ENCODE peak calls at places on chromosomes 6 and 20, in five cellular contexts. J is IMR-90, X is HepG2, Q is A549, A is SK-N-SH. I is an unnamed sample.

GRCh38 chr6:129364767-129365166 is 345.2 kb downstream of the ARHGAP18 start:
- DNase-seq in J (no peak), X (no peak), Q (no peak), A (no peak), I (no peak)

GRCh38 chr6:73134588-73134987 is 90.7 kb downstream of the KHDC1L start:
- DNase-seq in J (peak; percentile 34), X (peak; percentile 16), Q (peak; percentile 56), A (peak; percentile 14), I (peak; percentile 67)

GRCh38 chr6:26327450-26328264 is 37.3 kb upstream of the BTN3A2 start:
- DNase-seq in J (peak; percentile 81), X (peak; percentile 88), Q (peak; percentile 87), A (peak; percentile 21), I (peak; percentile 43)

GRCh38 chr20:50953196-50953595 is 5.1 kb downstream of the DPM1 start:
- DNase-seq in J (no peak), X (no peak), Q (no peak), A (no peak), I (no peak)

GRCh38 chr6:107246972-107247615 is 131.8 kb upstream of the BEND3 start:
- DNase-seq in J (no peak), X (no peak), Q (no peak), A (no peak), I (no peak)

GRCh38 chr20:43786885-43787284 is 60.1 kb upstream of the GTSF1L start:
- DNase-seq in J (no peak), X (no peak), Q (no peak), A (no peak), I (no peak)

GRCh38 chr20:50729925-50730764 is 1.2 kb upstream of the PARD6B start:
- DNase-seq in J (no peak), X (peak; percentile 55), Q (peak; percentile 51), A (peak; percentile 28), I (peak; percentile 47)

GRCh38 chr6:5511924-5512323 is 250.6 kb downstream of the FARS2 start:
- DNase-seq in J (peak; percentile 88), X (no peak), Q (no peak), A (no peak), I (peak; percentile 23)

GRCh38 chr20:58340853-58341252 is 31.3 kb downstream of the RAB22A start:
- DNase-seq in J (peak; percentile 28), X (no peak), Q (peak; percentile 13), A (no peak), I (no peak)

GRCh38 chr6:136226027-136226673 is 24.0 kb downstream of the MTFR2 start:
- DNase-seq in J (peak; percentile 67), X (peak; percentile 59), Q (peak; percentile 67), A (peak; percentile 69), I (peak; percentile 83)

GRCh38 chr20:41133709-41134361 is 3.5 kb upstream of the PLCG1 start:
- DNase-seq in J (peak; percentile 18), X (no peak), Q (no peak), A (no peak), I (peak; percentile 76)

GRCh38 chr6:46412662-46413061 is 78.6 kb downstream of the RCAN2 start:
- DNase-seq in J (no peak), X (no peak), Q (no peak), A (no peak), I (no peak)

GRCh38 chr6:134619789-134620188 is 301.9 kb upstream of the SGK1 start:
- DNase-seq in J (peak; percentile 89), X (no peak), Q (no peak), A (no peak), I (no peak)

GRCh38 chr20:13581451-13581850 is 57.3 kb downstream of the TASP1 start:
- DNase-seq in J (no peak), X (no peak), Q (no peak), A (no peak), I (no peak)

GRCh38 chr20:38842558-38842981 is 37.1 kb downstream of the PPP1R16B start:
- DNase-seq in J (no peak), X (no peak), Q (no peak), A (no peak), I (no peak)

GRCh38 chr20:11047559-11047958 is 373.8 kb upstream of the JAG1 start:
- DNase-seq in J (no peak), X (no peak), Q (no peak), A (no peak), I (no peak)

GRCh38 chr20:59006864-59007757 is at the start of gene CTSZ:
- DNase-seq in J (no peak), X (no peak), Q (peak; percentile 32), A (no peak), I (peak; percentile 95)

GRCh38 chr20:6768228-6769185 is 1.0 kb downstream of the BMP2 start:
- DNase-seq in J (peak; percentile 4), X (no peak), Q (peak; percentile 15), A (peak; percentile 44), I (no peak)

GRCh38 chr20:58028123-58028522 is 200.3 kb downstream of the ANKRD60 start:
- DNase-seq in J (no peak), X (no peak), Q (no peak), A (no peak), I (no peak)

GRCh38 chr6:147268254-147268653 is 64.0 kb downstream of the STXBP5 start:
- DNase-seq in J (peak; percentile 80), X (no peak), Q (no peak), A (no peak), I (no peak)

GRCh38 chr20:46158476-46158987 is 40.4 kb downstream of the CD40 start:
- DNase-seq in J (no peak), X (no peak), Q (no peak), A (no peak), I (no peak)

GRCh38 chr6:28515676-28516075 is at the start of gene GPX6:
- DNase-seq in J (no peak), X (no peak), Q (no peak), A (no peak), I (no peak)

GRCh38 chr6:146990284-146990683 is 213.9 kb upstream of the STXBP5 start:
- DNase-seq in J (peak; percentile 66), X (peak; percentile 13), Q (peak; percentile 28), A (no peak), I (no peak)

GRCh38 chr6:139017227-139017626 is 11.3 kb upstream of the ABRACL start:
- DNase-seq in J (no peak), X (no peak), Q (no peak), A (no peak), I (no peak)

DNA sequence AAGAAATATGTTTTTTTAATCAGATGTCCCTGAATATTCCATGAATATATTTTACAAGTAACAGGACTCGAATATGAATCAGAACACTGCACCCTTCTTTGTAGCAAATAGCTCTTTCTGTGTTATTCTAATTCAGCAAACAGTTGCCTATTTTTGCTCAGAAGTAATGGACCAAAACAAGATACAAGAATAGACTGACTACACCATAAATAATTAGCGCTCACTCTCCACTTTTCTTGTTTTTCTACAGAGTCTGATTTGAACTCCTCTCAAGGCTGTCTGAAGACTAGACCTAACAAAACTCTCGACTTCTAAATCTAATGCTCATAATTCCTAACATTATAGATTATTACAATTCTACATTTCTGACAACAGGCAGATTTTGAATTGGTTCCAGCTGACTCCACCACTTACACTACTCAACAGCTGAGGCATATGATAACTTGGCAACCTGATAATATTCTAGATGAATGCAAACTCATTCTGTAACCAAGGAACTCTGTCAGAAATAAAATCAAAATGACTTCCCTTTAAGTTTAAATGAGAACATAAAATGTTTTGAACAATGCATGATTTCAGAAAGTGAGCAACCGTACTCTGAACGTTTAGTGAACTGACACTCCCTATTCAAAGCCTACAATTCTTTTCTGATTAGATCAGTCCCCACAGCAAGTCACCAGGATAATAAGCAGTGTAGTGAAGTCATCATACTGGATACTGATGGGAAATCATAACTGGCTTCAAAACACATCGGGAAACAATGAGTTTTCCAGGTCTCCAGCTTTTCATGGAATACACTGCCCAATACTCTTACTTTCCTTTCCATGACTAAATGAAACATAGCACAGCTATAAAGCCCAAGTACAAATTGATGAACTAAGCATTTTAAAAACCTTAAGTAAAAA is 114.2 kb upstream of the BEND6 start:
- DNase-seq in J (peak; percentile 83), X (peak; percentile 49), Q (peak; percentile 51), A (peak; percentile 60), I (no peak)
- TF ChIP-seq SMC3 in J (no peak), X (no peak), Q (no peak), A (no peak), I (no peak)

GRCh38 chr6:90351696-90352095 is 55.1 kb upstream of the BACH2 start:
- DNase-seq in J (peak; percentile 67), X (no peak), Q (no peak), A (no peak), I (no peak)
- TF ChIP-seq SMC3 in J (no peak), X (no peak), Q (no peak), A (no peak), I (no peak)

GRCh38 chr6:1461736-1462135 is 72.4 kb downstream of the FOXF2 start:
- DNase-seq in J (no peak), X (no peak), Q (no peak), A (no peak), I (no peak)

GRCh38 chr6:1463751-1464397 is 74.5 kb downstream of the FOXF2 start:
- DNase-seq in J (no peak), X (no peak), Q (no peak), A (no peak), I (no peak)

GRCh38 chr6:1464796-1465348 is 75.5 kb downstream of the FOXF2 start:
- DNase-seq in J (no peak), X (no peak), Q (no peak), A (no peak), I (no peak)

GRCh38 chr6:1463275-1463674 is 73.9 kb downstream of the FOXF2 start:
- DNase-seq in J (no peak), X (no peak), Q (no peak), A (no peak), I (no peak)

DNA sequence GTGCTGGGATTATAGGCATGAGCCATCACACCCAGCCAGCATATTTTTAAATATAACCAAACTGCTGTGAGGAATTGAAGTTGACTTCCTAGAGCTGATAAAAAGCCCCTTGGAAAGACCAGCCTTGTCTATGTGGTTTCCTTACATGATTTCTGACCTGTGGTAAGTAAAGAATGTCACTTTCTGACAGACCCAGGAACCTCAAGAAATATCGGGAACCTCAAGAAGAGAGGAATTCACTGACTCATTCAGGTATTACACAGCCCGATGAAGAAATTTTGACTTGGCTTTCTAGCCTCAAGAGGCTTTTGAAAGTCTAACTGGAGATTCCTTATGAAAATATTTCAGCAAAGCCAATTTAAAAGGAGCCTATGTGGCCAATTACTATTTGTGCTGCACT is 71.8 kb downstream of the FOXF2 start:
- DNase-seq in J (peak; percentile 79), X (no peak), Q (no peak), A (no peak), I (no peak)
- TF ChIP-seq SMC3 in J (no peak), X (no peak), Q (no peak), A (no peak), I (no peak)

DNA sequence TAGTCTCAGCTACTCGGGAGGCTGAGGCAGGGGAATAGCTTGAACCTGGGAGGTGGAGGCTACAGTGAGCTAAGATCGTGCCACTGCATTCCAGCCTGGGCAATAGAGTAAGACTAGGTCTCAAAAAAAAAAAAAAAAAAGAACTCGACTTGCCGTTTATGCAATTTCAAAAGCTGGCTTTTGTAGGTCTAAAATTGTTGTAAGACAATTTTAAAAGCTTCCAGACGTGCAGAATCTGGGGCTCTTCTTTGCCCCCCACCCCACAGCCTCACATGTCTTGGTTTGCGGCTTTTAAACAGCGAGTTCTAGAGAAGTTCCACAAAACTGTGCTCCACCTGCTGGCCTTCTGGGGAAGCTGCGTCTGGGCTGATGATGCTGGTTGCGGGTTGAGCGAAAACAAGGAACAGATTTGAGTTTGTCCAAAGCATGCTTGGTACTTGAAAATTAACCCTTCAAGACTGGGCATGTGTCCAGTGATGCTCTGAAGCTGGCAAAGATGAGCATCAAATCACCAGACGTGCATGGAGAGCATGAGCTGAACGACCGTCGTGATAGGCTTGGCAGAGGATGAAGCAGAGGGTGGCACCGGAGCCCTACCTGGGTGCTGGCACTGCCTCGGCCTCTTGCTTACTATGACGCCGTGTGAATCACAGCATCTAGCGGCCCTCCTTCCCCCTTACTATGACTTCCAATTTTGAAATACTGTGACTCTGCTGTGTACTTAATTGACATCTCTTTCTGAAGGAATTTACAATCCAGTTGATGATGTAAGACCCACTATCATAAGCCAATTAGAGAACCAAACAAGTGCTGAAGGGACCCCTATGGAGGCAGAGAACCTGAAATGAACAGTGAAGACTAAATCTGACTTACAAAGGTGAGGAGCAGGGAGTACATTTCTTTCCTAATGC is 171.4 kb downstream of the GMPR start:
- DNase-seq in J (peak; percentile 45), X (peak; percentile 45), Q (peak; percentile 60), A (peak; percentile 72), I (peak; percentile 77)
- TF ChIP-seq SMC3 in J (peak; percentile 48), X (peak; percentile 36), Q (peak; percentile 74), A (peak; percentile 91), I (peak; percentile 85)